ENCODE peak calls at places on chromosomes 11 and 22, in four cellular contexts. One of them, this sample, is unnamed.

GRCh38 chr11:35276396-35276795 is 137.4 kb downstream of the CD44 start:
- DNase-seq in left ventricle myocardium inferior: no peak
- DNase-seq in body of pancreas: peak; percentile 84
- DNase-seq in left lung: peak; percentile 44
- DNase-seq in this sample: no peak

GRCh38 chr11:78432956-78433355 is 15.3 kb upstream of the GAB2 start:
- DNase-seq in left ventricle myocardium inferior: no peak
- DNase-seq in body of pancreas: no peak
- DNase-seq in left lung: no peak
- DNase-seq in this sample: no peak

GRCh38 chr11:125123947-125124633 is 12.7 kb upstream of the TMEM218 start:
- DNase-seq in left ventricle myocardium inferior: peak; percentile 32
- DNase-seq in body of pancreas: peak; percentile 67
- DNase-seq in left lung: peak; percentile 60
- DNase-seq in this sample: no peak

GRCh38 chr22:39384750-39385480 is 14.7 kb upstream of the TAB1 start:
- DNase-seq in left ventricle myocardium inferior: no peak
- DNase-seq in body of pancreas: no peak
- DNase-seq in left lung: no peak
- DNase-seq in this sample: no peak

GRCh38 chr11:42239102-42239501 is 779.6 kb upstream of the LRRC4C start:
- DNase-seq in left ventricle myocardium inferior: no peak
- DNase-seq in body of pancreas: no peak
- DNase-seq in left lung: no peak
- DNase-seq in this sample: no peak

GRCh38 chr11:26230021-26230420 is 101.9 kb upstream of the ANO3 start:
- DNase-seq in left ventricle myocardium inferior: no peak
- DNase-seq in body of pancreas: no peak
- DNase-seq in left lung: no peak
- DNase-seq in this sample: no peak

GRCh38 chr11:1123970-1124369 is 33.8 kb upstream of the MUC5AC start:
- DNase-seq in left ventricle myocardium inferior: no peak
- DNase-seq in body of pancreas: no peak
- DNase-seq in left lung: no peak
- DNase-seq in this sample: no peak

GRCh38 chr11:13136272-13136596 is 127.1 kb downstream of the RASSF10 start:
- DNase-seq in left ventricle myocardium inferior: no peak
- DNase-seq in body of pancreas: no peak
- DNase-seq in left lung: no peak
- DNase-seq in this sample: no peak

GRCh38 chr22:38706101-38706884 is 549 bp downstream of the GTPBP1 start:
- DNase-seq in left ventricle myocardium inferior: peak; percentile 39
- DNase-seq in body of pancreas: peak; percentile 48
- DNase-seq in left lung: peak; percentile 54
- DNase-seq in this sample: no peak

GRCh38 chr11:28058333-28058732 is 49.6 kb downstream of the KIF18A start:
- DNase-seq in left ventricle myocardium inferior: no peak
- DNase-seq in body of pancreas: no peak
- DNase-seq in left lung: no peak
- DNase-seq in this sample: no peak

GRCh38 chr22:43643362-43643761 is 168.7 kb downstream of the EFCAB6 start:
- DNase-seq in left ventricle myocardium inferior: no peak
- DNase-seq in body of pancreas: no peak
- DNase-seq in left lung: no peak
- DNase-seq in this sample: no peak

GRCh38 chr11:69141742-69142141 is 14.0 kb upstream of the SMIM38 start:
- DNase-seq in left ventricle myocardium inferior: no peak
- DNase-seq in body of pancreas: no peak
- DNase-seq in left lung: peak; percentile 6
- DNase-seq in this sample: no peak
- H3K9me3 ChIP-seq in left ventricle myocardium inferior: peaks cover 17% of the 10 kb centered on the region
- H3K9me3 ChIP-seq in body of pancreas: no peaks in the 10 kb centered on the region
- H3K9me3 ChIP-seq in left lung: peaks cover 8% of the 10 kb centered on the region
- H3K9me3 ChIP-seq in this sample: no peaks in the 10 kb centered on the region

DNA sequence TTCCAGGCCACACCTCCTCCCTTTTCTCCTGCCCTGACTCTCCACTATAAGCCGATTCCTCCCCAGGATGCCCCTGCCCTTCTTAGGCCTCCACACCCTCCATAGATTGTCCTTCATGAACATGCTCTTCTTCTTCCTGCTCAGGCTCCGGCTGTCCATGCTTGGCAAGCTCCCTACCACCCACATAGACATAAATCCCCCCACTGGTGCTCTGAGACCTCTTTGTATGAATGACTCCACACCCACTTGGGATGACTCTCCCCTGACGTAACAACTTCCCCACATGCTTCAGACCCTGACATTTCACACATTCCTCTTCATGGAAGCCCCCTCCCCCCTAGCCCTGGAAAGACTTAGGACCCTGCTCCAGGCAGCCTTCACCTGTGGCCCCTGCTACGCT is 542.5 kb upstream of the LARGE1 start:
- DNase-seq in left ventricle myocardium inferior: no peak
- DNase-seq in body of pancreas: no peak
- DNase-seq in left lung: no peak
- DNase-seq in this sample: no peak
- H3K9me3 ChIP-seq in left ventricle myocardium inferior: no peaks in the 10 kb centered on the region
- H3K9me3 ChIP-seq in body of pancreas: no peaks in the 10 kb centered on the region
- H3K9me3 ChIP-seq in left lung: no peaks in the 10 kb centered on the region
- H3K9me3 ChIP-seq in this sample: peaks cover 3% of the 10 kb centered on the region

DNA sequence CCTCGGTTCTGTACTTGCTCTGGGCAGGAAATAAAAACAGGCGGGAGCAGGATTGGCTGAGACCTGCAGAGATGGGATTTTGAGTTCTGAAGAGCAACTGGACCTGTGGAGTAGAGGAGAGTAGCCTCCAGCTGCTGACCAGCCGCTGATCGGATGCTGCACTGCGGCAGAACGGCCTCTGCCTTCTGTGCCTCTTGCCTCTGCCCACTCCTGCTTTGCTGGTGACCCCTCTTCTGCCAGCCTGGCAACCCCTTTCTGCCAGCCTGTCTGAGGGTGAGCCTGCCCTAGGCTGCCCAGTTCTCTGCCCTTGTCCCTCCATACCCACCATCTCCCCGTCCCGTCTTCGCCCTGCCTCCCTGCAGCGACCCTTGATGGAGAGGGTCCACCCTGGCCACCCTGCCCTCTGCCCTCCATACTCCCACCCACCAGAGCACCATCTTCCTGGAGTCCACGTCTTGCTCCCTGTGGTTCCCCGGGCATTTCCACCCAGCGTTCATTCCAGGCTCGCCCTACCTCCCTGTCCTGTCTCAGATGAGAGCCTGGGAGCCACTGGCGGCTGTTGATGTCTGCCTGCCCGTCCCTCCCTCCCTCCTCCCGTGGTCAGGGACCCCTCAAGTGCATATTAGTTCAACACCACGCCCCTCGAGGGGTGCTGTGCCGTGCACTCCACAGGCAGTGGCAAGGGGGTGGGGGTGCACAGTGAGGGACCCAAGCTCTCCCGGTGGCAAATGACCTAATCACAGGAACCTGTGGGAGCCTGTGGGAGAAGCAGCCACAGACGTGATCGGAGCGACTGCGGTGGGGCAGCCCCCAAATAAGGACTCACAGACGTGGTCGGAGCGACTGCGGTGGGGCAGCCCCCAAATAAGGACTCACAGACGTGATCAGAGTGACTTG is 863.3 kb downstream of the TBC1D22A start:
- DNase-seq in left ventricle myocardium inferior: no peak
- DNase-seq in body of pancreas: no peak
- DNase-seq in left lung: no peak
- DNase-seq in this sample: no peak
- H3K9me3 ChIP-seq in left ventricle myocardium inferior: no peaks in the 10 kb centered on the region
- H3K9me3 ChIP-seq in body of pancreas: no peaks in the 10 kb centered on the region
- H3K9me3 ChIP-seq in left lung: no peaks in the 10 kb centered on the region
- H3K9me3 ChIP-seq in this sample: no peaks in the 10 kb centered on the region

DNA sequence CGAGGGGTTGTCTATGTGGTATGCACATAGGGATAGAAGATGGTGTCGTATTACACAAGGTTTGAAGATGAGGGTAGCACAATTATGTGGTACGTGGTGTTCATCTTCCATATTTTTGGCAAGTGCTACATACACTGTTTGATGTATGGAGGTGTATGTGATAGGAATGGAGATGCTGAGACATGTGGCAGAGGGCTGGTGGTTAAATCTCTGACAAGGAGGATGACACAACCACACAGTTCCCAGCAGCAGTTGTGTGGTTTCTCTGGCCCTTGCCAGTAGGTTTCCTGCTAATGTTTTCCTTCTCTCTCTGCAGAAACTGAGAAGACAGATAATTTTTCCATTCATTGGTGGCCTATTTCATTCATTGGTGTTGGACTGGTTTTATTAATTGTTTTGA is 17.0 kb downstream of the NCR3LG1 start:
- DNase-seq in left ventricle myocardium inferior: no peak
- DNase-seq in body of pancreas: no peak
- DNase-seq in left lung: no peak
- DNase-seq in this sample: no peak
- H3K9me3 ChIP-seq in left ventricle myocardium inferior: peaks cover 54% of the 10 kb centered on the region
- H3K9me3 ChIP-seq in body of pancreas: no peaks in the 10 kb centered on the region
- H3K9me3 ChIP-seq in left lung: peaks cover 55% of the 10 kb centered on the region
- H3K9me3 ChIP-seq in this sample: peaks cover 21% of the 10 kb centered on the region

GRCh38 chr22:11066458-11067285 is 4461.3 kb upstream of the OR11H1 start:
- DNase-seq in left ventricle myocardium inferior: no peak
- DNase-seq in body of pancreas: no peak
- DNase-seq in left lung: peak; percentile 36
- DNase-seq in this sample: no peak
- H3K9me3 ChIP-seq in left ventricle myocardium inferior: peaks cover 37% of the 10 kb centered on the region
- H3K9me3 ChIP-seq in body of pancreas: peaks cover 5% of the 10 kb centered on the region
- H3K9me3 ChIP-seq in left lung: peaks cover 51% of the 10 kb centered on the region
- H3K9me3 ChIP-seq in this sample: no peaks in the 10 kb centered on the region